ENCODE peak calls at places on chromosomes 3 and 15, in nine cellular contexts. M is CD8-positive, alpha-beta T cell; Q is astrocyte; J is CD4-positive, alpha-beta T cell; Y is kidney; E is GM23338; L is sigmoid colon; K is body of pancreas; A is tibial nerve. O is an unnamed sample.

GRCh38 chr15:63469190-63469589 is 35.2 kb upstream of the USP3 start:
- DNase-seq in M (peak), Q (no peak), J (no peak), Y (no peak), E (no peak), L (no peak), K (no peak), A (no peak), O (no peak)

GRCh38 chr3:38738630-38739395 is 77.2 kb downstream of the SCN10A start:
- DNase-seq in M (no peak), Q (no peak), J (no peak), Y (no peak), E (peak), L (no peak), K (peak), A (peak), O (peak)

GRCh38 chr3:12553921-12554391 is 2.9 kb upstream of the MKRN2 start:
- DNase-seq in M (no peak), Q (peak), J (no peak), Y (no peak), E (peak), L (no peak), K (no peak), A (no peak), O (no peak)

GRCh38 chr3:151817473-151817872 is 3.6 kb downstream of the AADAC start:
- DNase-seq in M (no peak), Q (no peak), J (no peak), Y (no peak), E (no peak), L (no peak), K (no peak), A (no peak), O (no peak)

GRCh38 chr15:77630956-77631789 is 1.5 kb downstream of the LINGO1 start:
- DNase-seq in M (no peak), Q (no peak), J (no peak), Y (peak), E (peak), L (no peak), K (peak), A (no peak), O (no peak)

GRCh38 chr3:156812521-156813335 is 13.4 kb upstream of the LEKR1 start:
- DNase-seq in M (no peak), Q (peak), J (no peak), Y (no peak), E (no peak), L (no peak), K (peak), A (no peak), O (peak)

GRCh38 chr3:195868336-195868865 is 40.0 kb downstream of the TNK2 start:
- DNase-seq in M (no peak), Q (no peak), J (no peak), Y (peak), E (no peak), L (no peak), K (no peak), A (no peak), O (no peak)

GRCh38 chr3:169241575-169241927 is 422.0 kb downstream of the MECOM start:
- DNase-seq in M (no peak), Q (peak), J (no peak), Y (no peak), E (no peak), L (no peak), K (no peak), A (no peak), O (no peak)

GRCh38 chr3:45592405-45592804 is 2.1 kb upstream of the LIMD1 start:
- DNase-seq in M (no peak), Q (no peak), J (no peak), Y (no peak), E (no peak), L (no peak), K (no peak), A (no peak), O (no peak)

GRCh38 chr3:98779936-98780335 is 16.8 kb downstream of the ST3GAL6 start:
- DNase-seq in M (no peak), Q (peak), J (no peak), Y (no peak), E (no peak), L (no peak), K (no peak), A (no peak), O (peak)

GRCh38 chr3:16885948-16886683 is 1.4 kb downstream of the PLCL2 start:
- DNase-seq in M (peak), Q (no peak), J (no peak), Y (no peak), E (no peak), L (no peak), K (no peak), A (no peak), O (no peak)

GRCh38 chr3:38563070-38563901 is 67.1 kb downstream of the EXOG start:
- DNase-seq in M (no peak), Q (no peak), J (no peak), Y (peak), E (no peak), L (peak), K (no peak), A (no peak), O (no peak)

GRCh38 chr15:78200276-78200930 is 34.0 kb downstream of the ACSBG1 start:
- DNase-seq in M (no peak), Q (no peak), J (no peak), Y (no peak), E (no peak), L (no peak), K (no peak), A (no peak), O (no peak)

GRCh38 chr15:51687565-51687964 is 6.3 kb downstream of the SCG3 start:
- DNase-seq in M (no peak), Q (no peak), J (no peak), Y (no peak), E (no peak), L (no peak), K (no peak), A (no peak), O (no peak)

GRCh38 chr15:99722406-99722805 is 10.8 kb downstream of the LYSMD4 start:
- DNase-seq in M (no peak), Q (no peak), J (no peak), Y (no peak), E (no peak), L (no peak), K (no peak), A (no peak), O (no peak)

GRCh38 chr3:184380210-184380626 is 364 bp downstream of the CHRD start:
- DNase-seq in M (peak), Q (peak), J (no peak), Y (peak), E (peak), L (peak), K (peak), A (peak), O (no peak)

GRCh38 chr3:5312278-5312677 is 124.8 kb downstream of the EDEM1 start:
- DNase-seq in M (no peak), Q (no peak), J (no peak), Y (no peak), E (no peak), L (no peak), K (no peak), A (no peak), O (no peak)

GRCh38 chr3:114351822-114352145 is 58.0 kb downstream of the TIGIT start:
- DNase-seq in M (no peak), Q (no peak), J (no peak), Y (no peak), E (no peak), L (no peak), K (no peak), A (no peak), O (no peak)

GRCh38 chr3:99172736-99173657 is 271.5 kb upstream of the DCBLD2 start:
- DNase-seq in M (no peak), Q (peak), J (no peak), Y (peak), E (peak), L (no peak), K (peak), A (peak), O (peak)

GRCh38 chr3:159839561-159840379 is 148.9 kb upstream of the IL12A start:
- DNase-seq in M (no peak), Q (peak), J (no peak), Y (peak), E (peak), L (peak), K (no peak), A (no peak), O (no peak)

GRCh38 chr15:89358755-89359439 is 24.3 kb upstream of the POLG start:
- DNase-seq in M (peak), Q (peak), J (peak), Y (peak), E (peak), L (peak), K (peak), A (peak), O (peak)

GRCh38 chr3:68878322-68878721 is 54.0 kb downstream of the TAFA4 start:
- DNase-seq in M (no peak), Q (peak), J (no peak), Y (no peak), E (peak), L (no peak), K (no peak), A (no peak), O (peak)

GRCh38 chr3:72274511-72275295 is 489.8 kb upstream of the PROK2 start:
- DNase-seq in M (no peak), Q (peak), J (no peak), Y (no peak), E (no peak), L (peak), K (peak), A (peak), O (peak)

GRCh38 chr3:9351709-9352126 is 11.1 kb upstream of the THUMPD3 start:
- DNase-seq in M (no peak), Q (no peak), J (no peak), Y (no peak), E (peak), L (no peak), K (peak), A (no peak), O (no peak)

GRCh38 chr3:37492977-37493471 is 318.6 kb upstream of the LRRFIP2 start:
- DNase-seq in M (no peak), Q (no peak), J (no peak), Y (no peak), E (no peak), L (no peak), K (no peak), A (peak), O (no peak)

GRCh38 chr15:77393471-77393840 is 26.4 kb downstream of the PEAK1 start:
- DNase-seq in M (no peak), Q (peak), J (no peak), Y (no peak), E (no peak), L (no peak), K (no peak), A (no peak), O (no peak)

GRCh38 chr3:169945313-169945712 is 21.3 kb upstream of the SEC62 start:
- DNase-seq in M (peak), Q (no peak), J (no peak), Y (no peak), E (no peak), L (no peak), K (peak), A (peak), O (peak)

GRCh38 chr3:179806177-179806576 is 153.3 kb downstream of the USP13 start:
- DNase-seq in M (no peak), Q (no peak), J (no peak), Y (no peak), E (no peak), L (no peak), K (no peak), A (no peak), O (no peak)

GRCh38 chr3:189249987-189250386 is 78.2 kb downstream of the TPRG1 start:
- DNase-seq in M (no peak), Q (no peak), J (no peak), Y (no peak), E (no peak), L (no peak), K (no peak), A (no peak), O (no peak)

GRCh38 chr3:54211097-54211496 is 88.7 kb downstream of the CACNA2D3 start:
- DNase-seq in M (no peak), Q (no peak), J (no peak), Y (no peak), E (no peak), L (no peak), K (no peak), A (no peak), O (no peak)

GRCh38 chr3:143571548-143571947 is 276.7 kb downstream of the SLC9A9 start:
- DNase-seq in M (no peak), Q (peak), J (no peak), Y (no peak), E (no peak), L (no peak), K (no peak), A (no peak), O (peak)

GRCh38 chr3:160765211-160765610 is 9.2 kb downstream of the PPM1L start:
- DNase-seq in M (no peak), Q (no peak), J (no peak), Y (no peak), E (no peak), L (no peak), K (no peak), A (no peak), O (no peak)

GRCh38 chr15:92665100-92665555 is 9.6 kb upstream of the FAM174B start:
- DNase-seq in M (no peak), Q (no peak), J (no peak), Y (no peak), E (no peak), L (peak), K (peak), A (peak), O (no peak)

GRCh38 chr3:124221286-124221821 is 229.4 kb upstream of the ROPN1 start:
- DNase-seq in M (no peak), Q (peak), J (no peak), Y (no peak), E (no peak), L (no peak), K (no peak), A (no peak), O (peak)

GRCh38 chr15:55290361-55291057 is 896 bp upstream of the RAB27A start:
- DNase-seq in M (peak), Q (peak), J (peak), Y (peak), E (peak), L (peak), K (peak), A (peak), O (peak)

GRCh38 chr3:105944721-105945120 is 75.9 kb upstream of the CBLB start:
- DNase-seq in M (no peak), Q (peak), J (no peak), Y (no peak), E (no peak), L (no peak), K (no peak), A (no peak), O (peak)

GRCh38 chr3:15557511-15557946 is 36.0 kb upstream of the COLQ start:
- DNase-seq in M (peak), Q (peak), J (peak), Y (no peak), E (peak), L (no peak), K (peak), A (peak), O (peak)

GRCh38 chr15:71296032-71296686 is 180.9 kb downstream of the THSD4 start:
- DNase-seq in M (no peak), Q (peak), J (no peak), Y (no peak), E (no peak), L (no peak), K (no peak), A (no peak), O (peak)

GRCh38 chr3:14548321-14548729 is 8.2 kb upstream of the GRIP2 start:
- DNase-seq in M (peak), Q (peak), J (no peak), Y (peak), E (peak), L (peak), K (peak), A (peak), O (peak)

DNA sequence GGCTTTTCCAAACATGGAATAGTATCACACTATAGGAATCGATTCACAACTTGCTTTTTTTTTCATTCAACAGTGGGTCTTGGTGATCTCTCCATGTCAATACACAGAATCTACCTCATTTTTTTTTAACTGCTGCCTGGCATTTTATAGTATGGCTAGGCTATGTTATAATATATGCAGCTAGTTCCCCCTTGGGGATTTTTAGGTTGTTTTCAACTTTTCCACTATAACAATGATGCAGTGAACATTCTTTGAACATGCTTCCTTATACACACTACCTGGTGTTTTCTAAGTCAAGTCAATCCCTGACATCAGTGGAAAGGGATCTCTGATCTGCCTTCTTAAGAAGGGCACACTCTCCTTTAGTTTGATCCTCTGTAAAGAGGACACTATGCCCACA is 46.5 kb upstream of the PLXND1 start:
- DNase-seq in M (no peak), Q (no peak), J (no peak), Y (no peak), E (no peak), L (no peak), K (no peak), A (no peak), O (no peak)
- H3K27ac ChIP-seq in M (no peak), Q (no peak), J (no peak), Y (no peak), E (peak), L (no peak), K (no peak), A (no peak), O (no peak)

GRCh38 chr3:149902498-149903139 is 68.1 kb downstream of the PFN2 start:
- DNase-seq in M (no peak), Q (no peak), J (no peak), Y (no peak), E (no peak), L (no peak), K (no peak), A (no peak), O (no peak)
- TF ChIP-seq CTCF in M (no peak), Q (peak), J (peak), Y (no peak), E (peak), L (no peak), K (peak), A (no peak), O (peak)

GRCh38 chr15:85031944-85032587 is 50.4 kb downstream of the PDE8A start:
- DNase-seq in M (no peak), Q (no peak), J (no peak), Y (no peak), E (no peak), L (no peak), K (no peak), A (no peak), O (no peak)
- H3K27ac ChIP-seq in M (no peak), Q (no peak), J (no peak), Y (peak), E (no peak), L (no peak), K (peak), A (peak), O (no peak)

DNA sequence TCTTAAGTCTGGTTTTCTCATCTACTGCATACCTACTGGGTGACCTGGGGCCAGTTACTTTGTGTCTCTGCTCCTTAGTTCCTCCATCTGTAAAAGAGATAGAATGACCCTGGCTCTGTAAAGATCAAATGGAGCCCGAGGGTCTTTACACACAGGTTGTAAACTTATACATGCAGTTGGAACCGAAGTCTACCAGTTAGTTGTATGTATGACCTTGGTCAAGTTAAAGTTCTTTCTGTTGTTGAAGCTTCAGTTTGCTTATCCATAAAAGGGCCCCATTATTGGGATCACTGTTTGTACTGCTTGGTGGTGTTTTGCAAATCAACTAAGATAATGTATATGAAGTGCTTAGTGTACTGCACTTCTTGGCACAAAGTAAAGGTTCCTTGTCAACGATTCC is 186.9 kb downstream of the PTPRG start:
- DNase-seq in M (no peak), Q (no peak), J (no peak), Y (no peak), E (no peak), L (no peak), K (no peak), A (no peak), O (no peak)
- TF ChIP-seq CTCF in M (no peak), Q (no peak), J (no peak), Y (no peak), E (no peak), L (no peak), K (no peak), A (no peak), O (no peak)

GRCh38 chr3:66406186-66406585 is 94.6 kb downstream of the LRIG1 start:
- DNase-seq in M (no peak), Q (no peak), J (no peak), Y (no peak), E (no peak), L (peak), K (no peak), A (no peak), O (no peak)
- H3K27ac ChIP-seq in M (no peak), Q (peak), J (no peak), Y (no peak), E (no peak), L (peak), K (no peak), A (no peak), O (peak)

DNA sequence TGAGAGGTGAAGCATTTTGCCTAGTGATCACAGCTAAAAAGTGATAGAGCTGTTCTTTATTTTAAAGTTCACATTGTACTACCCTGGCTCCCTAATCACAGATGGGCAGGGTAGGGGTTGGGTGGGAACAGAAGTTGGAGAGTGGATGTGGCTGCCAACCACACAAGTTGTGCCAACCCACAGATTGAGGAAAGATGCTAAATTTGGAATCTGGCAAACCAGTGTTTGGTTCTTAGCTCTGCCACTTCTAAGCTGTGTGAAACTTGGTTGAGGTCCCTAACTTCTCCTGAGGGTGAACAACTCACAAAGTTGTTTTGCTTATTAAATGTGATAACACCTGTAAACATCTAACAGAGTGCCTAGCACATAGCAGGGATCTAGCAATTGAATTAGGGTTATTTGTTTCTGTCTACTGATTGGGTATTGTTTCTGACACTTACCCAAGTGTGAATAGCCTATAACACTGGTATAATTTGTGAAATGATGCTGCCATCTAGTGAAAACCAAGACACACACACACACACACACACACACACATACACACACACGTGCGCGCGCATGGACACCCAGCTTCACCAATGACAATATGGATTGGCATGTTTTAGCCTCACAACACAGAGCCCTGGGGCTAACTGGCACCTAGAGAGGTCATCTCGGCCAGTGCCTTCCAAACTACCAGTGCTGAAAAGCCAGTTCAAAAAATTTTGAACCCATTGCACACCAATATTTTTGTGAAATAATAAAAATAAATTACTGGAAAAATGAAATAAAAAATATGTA is 25.3 kb downstream of the ADGRG7 start:
- DNase-seq in M (peak), Q (no peak), J (no peak), Y (peak), E (peak), L (no peak), K (peak), A (peak), O (peak)
- TF ChIP-seq CTCF in M (no peak), Q (peak), J (no peak), Y (no peak), E (no peak), L (no peak), K (no peak), A (no peak), O (no peak)

O was measured in brain microvascular endothelial cell.